ENCODE peak calls at places on chromosomes 16 and 17, in four cellular contexts. O is colonic mucosa, J is neural progenitor cell, T is Panc1. U is an unnamed sample.
A peak's percentile ranks its signal among the peaks of the same experiment; 100 is the strongest.

GRCh38 chr17:61479493-61480413 is 27.5 kb downstream of the TBX4 start:
- DNase-seq in O (no peak), J (no peak), T (no peak), U (no peak)

GRCh38 chr16:14003119-14003570 is 68.0 kb upstream of the MRTFB start:
- DNase-seq in O (peak; percentile 28), J (peak; percentile 83), T (no peak), U (peak; percentile 53)

GRCh38 chr17:8186787-8187516 is 3.0 kb downstream of the BORCS6 start:
- DNase-seq in O (peak; percentile 94), J (peak; percentile 95), T (peak; percentile 99), U (peak; percentile 79)

GRCh38 chr17:31579265-31579664 is 187.8 kb downstream of the RAB11FIP4 start:
- DNase-seq in O (no peak), J (no peak), T (no peak), U (no peak)

GRCh38 chr16:13864689-13865088 is 55.3 kb upstream of the ERCC4 start:
- DNase-seq in O (no peak), J (no peak), T (no peak), U (no peak)

GRCh38 chr16:66874079-66874775 is 6.1 kb upstream of the PDP2 start:
- DNase-seq in O (no peak), J (no peak), T (no peak), U (no peak)

GRCh38 chr17:66826856-66827255 is 8.1 kb upstream of the CACNG5 start:
- DNase-seq in O (no peak), J (no peak), T (no peak), U (no peak)

GRCh38 chr16:27273670-27274522 is 5.3 kb upstream of the NSMCE1 start:
- DNase-seq in O (peak; percentile 29), J (no peak), T (no peak), U (no peak)

GRCh38 chr16:81486555-81487061 is 42.0 kb downstream of the CMIP start:
- DNase-seq in O (peak; percentile 45), J (no peak), T (no peak), U (peak; percentile 60)

GRCh38 chr16:66480265-66481080 is 53.4 kb downstream of the BEAN1 start:
- DNase-seq in O (no peak), J (no peak), T (no peak), U (no peak)

GRCh38 chr16:55012793-55013192 is 82.1 kb downstream of the IRX5 start:
- DNase-seq in O (no peak), J (no peak), T (no peak), U (no peak)

GRCh38 chr17:6420173-6420641 is 14.7 kb downstream of the AIPL1 start:
- DNase-seq in O (no peak), J (peak; percentile 63), T (no peak), U (no peak)
- TF ChIP-seq CTCF in O (no peak), J (peak; percentile 59), T (peak; percentile 71), U (peak; percentile 51)

GRCh38 chr17:6712854-6713129 is 377 bp downstream of the SLC13A5 start:
- DNase-seq in O (no peak), J (no peak), T (no peak), U (no peak)
- H3K4me3 ChIP-seq in O (no peak overlapping the region), J (peak overlapping the region; percentile 58), T (no peak overlapping the region), U (no peak overlapping the region)

DNA sequence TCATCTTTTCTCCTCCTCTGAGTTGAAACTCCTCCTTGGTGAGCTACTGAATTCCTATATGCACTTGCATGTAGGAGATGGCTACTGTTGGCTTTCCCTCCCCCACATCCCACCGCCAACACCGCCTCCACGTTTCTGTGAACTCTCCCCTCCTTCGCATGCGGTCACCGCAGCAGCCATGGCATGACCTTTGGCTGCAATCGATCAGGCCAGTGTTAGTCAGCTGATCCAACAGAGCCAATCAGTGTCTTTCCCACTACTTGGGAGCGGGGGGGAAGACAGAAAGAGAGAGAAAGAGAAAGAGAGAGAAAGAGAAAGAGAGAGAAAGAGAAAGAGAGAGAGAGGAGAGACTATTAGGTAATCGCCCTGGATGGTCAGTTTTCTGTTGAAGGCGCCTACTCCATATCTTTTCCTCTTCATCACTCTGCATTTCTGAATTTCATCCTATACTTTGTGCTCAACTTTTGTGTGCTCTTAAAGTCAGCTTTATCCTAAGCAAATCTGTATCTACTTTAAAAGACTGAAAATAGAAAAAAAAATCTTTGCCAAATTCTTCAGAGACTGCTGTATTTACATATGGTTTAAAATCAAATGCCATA is 22.7 kb downstream of the ASGR1 start:
- DNase-seq in O (no peak), J (no peak), T (no peak), U (no peak)
- H3K27me3 ChIP-seq in O (no peaks in the 10 kb centered on the region), J (peaks cover 6% of the 10 kb centered on the region), T (no peaks in the 10 kb centered on the region), U (peaks cover 3% of the 10 kb centered on the region)

GRCh38 chr17:42251115-42251514 is 25.1 kb downstream of the STAT5B start:
- DNase-seq in O (no peak), J (no peak), T (no peak), U (no peak)
- TF ChIP-seq CTCF in O (no peak), J (peak; percentile 31), T (no peak), U (peak; percentile 24)

DNA sequence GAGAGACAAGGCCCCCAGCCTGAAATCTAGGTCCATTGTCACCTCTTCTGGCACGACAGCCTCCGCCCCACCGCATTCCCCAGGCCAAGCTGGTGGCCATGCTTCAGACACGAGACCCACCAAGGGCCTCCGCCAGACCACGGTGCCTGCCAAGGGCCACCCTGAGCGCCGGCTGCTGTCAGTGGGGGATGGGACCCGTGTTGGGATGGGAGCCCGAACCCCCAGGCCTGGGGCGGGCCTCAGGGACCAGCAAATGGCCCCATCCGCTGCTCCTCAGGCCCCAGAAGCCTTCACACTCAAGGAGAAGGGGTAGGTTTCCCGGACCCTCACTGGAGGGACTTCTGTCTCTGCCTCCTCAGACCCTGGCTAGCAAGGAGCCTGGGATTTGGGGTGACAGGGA is 1.0 kb downstream of the TEDC2 start:
- DNase-seq in O (no peak), J (no peak), T (no peak), U (no peak)
- H3K4me3 ChIP-seq in O (no peak overlapping the region), J (peak overlapping the region; percentile 79), T (peak overlapping the region; percentile 76), U (no peak overlapping the region)

DNA sequence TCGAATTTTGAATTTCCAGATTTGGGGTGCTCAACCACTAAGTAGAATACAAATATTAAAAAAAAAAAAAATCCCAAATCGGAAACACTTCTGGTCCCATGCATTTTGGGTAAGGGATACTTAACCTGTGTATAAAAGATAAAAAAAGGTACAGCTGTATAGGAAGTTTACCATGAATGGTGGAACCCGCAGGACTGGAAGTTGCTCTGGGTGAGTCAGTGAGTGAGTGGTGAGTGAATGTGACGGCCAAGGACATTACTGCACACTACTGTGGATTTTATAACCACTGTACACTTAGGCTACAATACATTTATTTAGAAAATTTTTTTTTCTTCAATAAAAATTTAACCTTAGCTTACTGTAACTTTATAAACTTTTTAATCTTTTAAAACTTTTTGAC is 71.3 kb upstream of the BCAR1 start:
- DNase-seq in O (no peak), J (no peak), T (no peak), U (no peak)
- H3K27me3 ChIP-seq in O (no peaks in the 10 kb centered on the region), J (no peaks in the 10 kb centered on the region), T (no peaks in the 10 kb centered on the region), U (no peaks in the 10 kb centered on the region)